ENCODE peak calls at places on chromosomes 11 and 22, in eight cellular contexts. M is stimulated activated CD4-positive, alpha-beta T cell treated with anti-CD3 and anti-CD28 coated beads, TNF-alpha, amount 100 ng/mL, for 1 hour; Q is GM23338; K is NB4; N is GM10248; G is nephron progenitor cell; Y is prostate gland; J is kidney epithelial cell. Z is an unnamed sample.

GRCh38 chr11:78022397-78023396 is at the start of gene KCTD14:
- DNase-seq in G (peak), K (no peak), Q (peak), Y (peak), N (no peak), M (no peak), J (no peak), Z (peak)

GRCh38 chr11:86244063-86244521 is 461 bp upstream of the EED start:
- DNase-seq in N (peak), G (peak), Y (peak), J (peak), Q (peak), K (peak), M (peak), Z (peak)

GRCh38 chr22:39818050-39818449 is 75.5 kb downstream of the ENTHD1 start:
- DNase-seq in N (no peak), K (no peak), Q (no peak), G (no peak), Y (no peak), J (no peak), M (no peak), Z (no peak)

GRCh38 chr11:56783448-56784041 is 35.0 kb upstream of the OR9G4 start:
- DNase-seq in J (peak), G (peak), Y (peak), N (peak), K (peak), M (no peak), Q (peak), Z (no peak)

GRCh38 chr22:24989541-24989951 is 37.0 kb downstream of the KIAA1671 start:
- DNase-seq in N (no peak), Q (no peak), J (no peak), G (no peak), K (no peak), M (no peak), Y (no peak), Z (no peak)

GRCh38 chr11:97610000-97610399 is 1220.2 kb downstream of the JRKL start:
- DNase-seq in M (no peak), N (no peak), J (no peak), K (peak), Q (peak), Y (no peak), G (no peak), Z (no peak)

GRCh38 chr11:41499429-41499828 is 40.0 kb upstream of the LRRC4C start:
- DNase-seq in K (no peak), G (no peak), M (no peak), Q (peak), J (no peak), N (no peak), Y (no peak), Z (no peak)

GRCh38 chr11:56817661-56818060 is 69.2 kb upstream of the OR9G4 start:
- DNase-seq in Y (no peak), J (no peak), Q (no peak), G (no peak), N (no peak), M (no peak), K (no peak), Z (no peak)

GRCh38 chr11:86418929-86419328 is 44.2 kb downstream of the CCDC81 start:
- DNase-seq in Y (no peak), J (no peak), Q (peak), M (no peak), G (no peak), N (no peak), K (peak), Z (no peak)

GRCh38 chr22:50503475-50504145 is 3.9 kb downstream of the LMF2 start:
- DNase-seq in J (no peak), M (no peak), N (no peak), G (no peak), Q (peak), K (no peak), Y (no peak), Z (no peak)

GRCh38 chr11:46330887-46331652 is 16.2 kb upstream of the DGKZ start:
- DNase-seq in J (no peak), G (no peak), N (no peak), Q (no peak), M (no peak), Y (no peak), K (peak), Z (no peak)

GRCh38 chr11:44104472-44105294 is 9.2 kb downstream of the EXT2 start:
- DNase-seq in M (no peak), J (no peak), K (peak), N (no peak), Y (no peak), G (no peak), Q (peak), Z (no peak)

GRCh38 chr11:17564687-17565042 is 17.6 kb downstream of the OTOG start:
- DNase-seq in M (no peak), K (peak), G (no peak), N (no peak), J (no peak), Y (no peak), Q (peak), Z (no peak)

GRCh38 chr22:38937541-38937940 is 19.9 kb upstream of the APOBEC3A start:
- DNase-seq in M (no peak), J (no peak), G (no peak), Q (no peak), Y (no peak), N (no peak), K (no peak), Z (no peak)

GRCh38 chr11:117809236-117810055 is 12.4 kb upstream of the DSCAML1 start:
- DNase-seq in N (peak), J (no peak), Q (peak), M (no peak), G (peak), K (peak), Y (peak), Z (no peak)

GRCh38 chr11:9717719-9718118 is 53.8 kb downstream of the SWAP70 start:
- DNase-seq in M (no peak), Y (no peak), N (no peak), J (no peak), G (no peak), K (no peak), Q (peak), Z (no peak)

GRCh38 chr11:67269401-67270255 is 3.4 kb downstream of the GRK2 start:
- DNase-seq in Q (no peak), J (no peak), K (peak), M (no peak), N (no peak), G (no peak), Y (no peak), Z (no peak)

GRCh38 chr11:107785401-107785800 is 73.2 kb downstream of the SLC35F2 start:
- DNase-seq in Q (no peak), J (peak), M (no peak), G (no peak), K (no peak), Y (no peak), N (no peak), Z (no peak)

GRCh38 chr22:40641269-40641668 is 4.8 kb upstream of the MRTFA start:
- DNase-seq in J (no peak), K (no peak), Y (no peak), N (no peak), G (no peak), M (no peak), Q (no peak), Z (no peak)